ENCODE peak calls at places on chromosome 3, in seven cellular contexts. S is A549, H is stomach, W is transverse colon, Q is SK-N-SH, M is HepG2, Y is ovary. K is an unnamed sample. For H3K4me1, the result is how much of the 10 kb centered on the place peaks cover.

GRCh38 chr3:56086355-56086754 is 381.9 kb downstream of the ERC2 start:
- DNase-seq in H (no peak), M (no peak), Y (no peak), W (no peak), Q (no peak), S (no peak), K (no peak)

GRCh38 chr3:42061711-42062408 is 29.3 kb upstream of the TRAK1 start:
- DNase-seq in W (peak), S (peak), Y (peak), M (no peak), H (peak), Q (no peak), K (no peak)

GRCh38 chr3:126056681-126057546 is 27.0 kb downstream of the SLC41A3 start:
- DNase-seq in W (no peak), H (no peak), Q (peak), M (peak), S (no peak), Y (no peak), K (peak)

GRCh38 chr3:50008931-50009330 is 69.0 kb downstream of the RBM6 start:
- DNase-seq in Y (no peak), M (no peak), S (no peak), W (no peak), H (no peak), Q (no peak), K (no peak)

GRCh38 chr3:107521466-107522059 is 1.2 kb upstream of the BBX start:
- DNase-seq in Q (no peak), H (no peak), S (no peak), Y (no peak), W (no peak), M (no peak), K (no peak)

GRCh38 chr3:197749315-197749600 is 425 bp upstream of the FYTTD1 start:
- DNase-seq in Y (no peak), Q (peak), H (peak), W (peak), M (no peak), S (peak), K (no peak)

GRCh38 chr3:112097378-112097777 is 11.2 kb downstream of the C3orf52 start:
- DNase-seq in Y (no peak), W (peak), Q (no peak), S (peak), H (peak), M (peak), K (no peak)

GRCh38 chr3:171695476-171695875 is 114.8 kb downstream of the PLD1 start:
- DNase-seq in H (no peak), Q (no peak), S (no peak), W (no peak), M (no peak), Y (no peak), K (no peak)

GRCh38 chr3:140470962-140471361 is 206.9 kb upstream of the TRIM42 start:
- DNase-seq in H (no peak), Q (peak), M (no peak), Y (no peak), S (no peak), W (no peak), K (no peak)

GRCh38 chr3:71998995-71999673 is 214.2 kb upstream of the PROK2 start:
- DNase-seq in W (no peak), H (no peak), S (no peak), Q (no peak), Y (no peak), M (no peak), K (no peak)

GRCh38 chr3:83882701-83883100 is 1076.1 kb upstream of the CADM2 start:
- DNase-seq in W (no peak), Q (no peak), S (no peak), M (no peak), H (no peak), Y (no peak), K (no peak)

GRCh38 chr3:193816028-193816395 is 223.0 kb downstream of the OPA1 start:
- DNase-seq in M (no peak), S (no peak), Y (no peak), H (no peak), Q (no peak), W (no peak), K (no peak)

GRCh38 chr3:133413166-133414020 is 13.5 kb downstream of the BFSP2 start:
- DNase-seq in H (no peak), M (no peak), S (no peak), Y (no peak), W (no peak), Q (no peak), K (no peak)

GRCh38 chr3:72041531-72041930 is 256.6 kb upstream of the PROK2 start:
- DNase-seq in Y (no peak), Q (no peak), M (no peak), S (no peak), H (no peak), W (peak), K (no peak)

GRCh38 chr3:186646841-186647240 is 6.6 kb downstream of the FETUB start:
- DNase-seq in Q (no peak), W (no peak), S (no peak), Y (no peak), H (no peak), M (no peak), K (no peak)

GRCh38 chr3:44326035-44326434 is 12.5 kb upstream of the TCAIM start:
- DNase-seq in M (no peak), S (no peak), Q (no peak), Y (no peak), W (no peak), H (no peak), K (no peak)
- TF ChIP-seq EP300 in M (no peak), S (no peak), Q (no peak), Y (no peak), W (no peak), H (no peak), K (no peak)

GRCh38 chr3:123198352-123198751 is 3.4 kb upstream of the SEC22A start:
- DNase-seq in M (no peak), W (no peak), Q (no peak), Y (no peak), S (no peak), H (no peak), K (no peak)

GRCh38 chr3:123201223-123201556 is 553 bp upstream of the SEC22A start:
- DNase-seq in Q (no peak), M (no peak), S (no peak), Y (no peak), W (no peak), H (no peak), K (no peak)

GRCh38 chr3:123201557-123202427 is at the start of gene SEC22A:
- DNase-seq in H (peak), S (peak), W (peak), Q (peak), M (peak), Y (peak), K (peak)

DNA sequence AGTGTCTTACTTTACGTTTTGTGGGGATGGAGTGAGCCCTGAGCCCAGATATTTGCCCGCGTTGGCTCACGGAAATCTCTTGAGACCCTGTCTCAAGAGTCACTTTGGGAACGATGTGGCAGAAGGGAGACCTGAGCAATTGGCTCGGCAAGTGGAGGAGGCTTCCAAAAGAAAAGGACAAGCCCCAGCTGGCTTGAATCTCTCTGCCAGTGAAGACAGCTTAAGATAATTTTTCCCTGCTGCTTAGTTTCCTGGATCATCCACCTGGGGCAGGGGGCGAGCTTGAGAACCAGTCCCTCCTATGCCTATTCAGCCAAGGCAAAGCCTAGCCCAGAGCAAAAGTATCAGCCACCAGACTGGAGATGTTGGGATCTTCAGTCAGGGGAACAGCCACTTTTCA is 708 bp downstream of the SEC22A start:
- DNase-seq in S (peak), M (peak), Y (no peak), Q (peak), W (no peak), H (no peak), K (no peak)
- TF ChIP-seq CTCF in S (no peak), M (peak), Y (no peak), Q (peak), W (no peak), H (no peak), K (no peak)

GRCh38 chr3:181756645-181757044 is 44.9 kb downstream of the SOX2 start:
- DNase-seq in M (no peak), W (no peak), Y (no peak), Q (no peak), H (no peak), S (no peak), K (no peak)
- H3K4me1 ChIP-seq in M (under half), W (under half), Y (under half), Q (under half), H (under half), S (under half), K (under half)

GRCh38 chr3:184766555-184767261 is 45.3 kb upstream of the VPS8 start:
- DNase-seq in M (no peak), S (no peak), Y (no peak), W (no peak), Q (no peak), H (no peak), K (no peak)
- TF ChIP-seq EP300 in M (no peak), S (no peak), Y (no peak), W (no peak), Q (no peak), H (no peak), K (no peak)

GRCh38 chr3:58237238-58237939 is at the start of gene ABHD6:
- DNase-seq in H (peak), Q (peak), S (peak), Y (peak), W (peak), M (peak), K (peak)
- TF ChIP-seq CTCF in H (no peak), Q (peak), S (peak), Y (no peak), W (peak), M (peak), K (peak)

GRCh38 chr3:58022490-58022889 is 14.3 kb downstream of the FLNB start:
- DNase-seq in M (no peak), Y (no peak), S (no peak), W (no peak), H (no peak), Q (no peak), K (no peak)
- H3K4me1 ChIP-seq in M (half or more), Y (under half), S (half or more), W (half or more), H (half or more), Q (under half), K (half or more)

K was measured in esophagus muscularis mucosa.